ENCODE peak calls at places on chromosomes 16 and 17, in four cellular contexts. L is heart left ventricle, P is psoas muscle, D is tibial artery. R is an unnamed sample.

GRCh38 chr17:73068322-73069153 is 23.9 kb downstream of the SLC39A11 start:
- DNase-seq in L (no peak), D (no peak), P (no peak), R (no peak)

GRCh38 chr17:74737299-74738050 is 419 bp downstream of the RAB37 start:
- DNase-seq in D (no peak), L (no peak), P (no peak), R (no peak)

GRCh38 chr16:48076455-48077012 is 79.3 kb downstream of the ABCC12 start:
- DNase-seq in L (no peak), P (no peak), D (no peak), R (no peak)

GRCh38 chr16:54194008-54194731 is 92.4 kb downstream of the IRX3 start:
- DNase-seq in P (peak; percentile 65), D (peak; percentile 89), L (peak; percentile 85), R (peak; percentile 16)

GRCh38 chr16:71214771-71215381 is 15.6 kb downstream of the HYDIN start:
- DNase-seq in D (no peak), L (no peak), P (no peak), R (no peak)

GRCh38 chr17:76701471-76701967 is 9.2 kb downstream of the MXRA7 start:
- DNase-seq in P (no peak), D (no peak), L (no peak), R (no peak)

GRCh38 chr16:55475919-55476318 is 3.1 kb upstream of the MMP2 start:
- DNase-seq in P (peak; percentile 21), D (peak; percentile 65), L (no peak), R (no peak)

GRCh38 chr17:31269597-31269996 is 27.4 kb downstream of the OMG start:
- DNase-seq in L (peak; percentile 23), D (peak; percentile 32), P (no peak), R (no peak)

GRCh38 chr17:41588126-41588810 is 1.6 kb upstream of the KRT14 start:
- DNase-seq in P (no peak), L (no peak), D (no peak), R (no peak)

GRCh38 chr17:16934133-16934795 is 37.7 kb downstream of the TNFRSF13B start:
- DNase-seq in L (peak; percentile 12), P (no peak), D (peak; percentile 13), R (no peak)

GRCh38 chr16:89241187-89242003 is 23.9 kb downstream of the ZNF778 start:
- DNase-seq in L (peak; percentile 70), P (peak; percentile 73), D (peak; percentile 51), R (peak; percentile 51)

GRCh38 chr16:6193718-6194117 is 1096.1 kb upstream of the EEF2KMT start:
- DNase-seq in P (no peak), L (no peak), D (no peak), R (no peak)

GRCh38 chr16:27408012-27408601 is 6.1 kb downstream of the IL21R start:
- DNase-seq in L (no peak), P (no peak), D (no peak), R (no peak)

DNA sequence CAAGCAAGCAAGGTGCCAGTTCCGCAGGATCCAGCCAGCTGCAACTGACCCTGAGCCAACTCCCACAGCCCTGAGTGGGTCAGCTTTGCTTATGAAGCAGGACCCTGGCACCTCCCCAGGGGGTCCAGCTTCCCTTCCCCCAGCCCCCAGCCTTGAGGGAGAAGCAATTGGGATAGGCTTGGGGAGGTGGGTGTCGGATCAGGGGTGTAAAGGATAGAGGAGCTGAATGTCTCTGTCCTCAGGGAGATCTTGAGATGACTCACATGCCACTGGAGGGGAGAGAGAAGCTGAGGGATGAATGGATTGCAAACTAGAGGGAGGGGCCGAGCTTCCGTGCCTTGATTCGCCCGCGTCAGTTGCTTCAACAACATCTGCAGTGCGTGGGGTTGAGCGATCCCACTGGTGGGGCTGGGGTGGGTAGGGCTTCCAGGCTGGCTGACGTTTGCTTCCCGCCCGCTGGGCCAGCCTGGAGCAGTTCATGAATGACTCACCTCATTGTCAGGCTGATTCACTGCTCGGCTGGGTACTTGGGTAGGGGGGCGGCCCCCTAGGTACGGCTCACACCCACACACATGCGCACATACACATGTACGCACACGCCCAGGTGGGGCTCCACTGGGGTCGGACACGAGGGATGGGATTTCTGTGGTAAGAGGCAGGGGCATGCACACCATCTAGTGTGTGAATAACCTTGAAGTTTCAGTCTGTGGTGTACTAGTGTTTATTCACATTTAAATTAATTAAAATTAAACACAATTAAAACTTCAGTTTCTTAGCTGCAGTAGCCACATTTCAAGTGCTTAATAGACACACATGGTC is 3.6 kb upstream of the HROB start:
- DNase-seq in P (peak; percentile 89), D (peak; percentile 92), L (peak; percentile 65), R (no peak)
- H3K27ac ChIP-seq in P (peak overlapping the region; percentile 16), D (peak overlapping the region; percentile 66), L (no peak overlapping the region), R (no peak overlapping the region)

DNA sequence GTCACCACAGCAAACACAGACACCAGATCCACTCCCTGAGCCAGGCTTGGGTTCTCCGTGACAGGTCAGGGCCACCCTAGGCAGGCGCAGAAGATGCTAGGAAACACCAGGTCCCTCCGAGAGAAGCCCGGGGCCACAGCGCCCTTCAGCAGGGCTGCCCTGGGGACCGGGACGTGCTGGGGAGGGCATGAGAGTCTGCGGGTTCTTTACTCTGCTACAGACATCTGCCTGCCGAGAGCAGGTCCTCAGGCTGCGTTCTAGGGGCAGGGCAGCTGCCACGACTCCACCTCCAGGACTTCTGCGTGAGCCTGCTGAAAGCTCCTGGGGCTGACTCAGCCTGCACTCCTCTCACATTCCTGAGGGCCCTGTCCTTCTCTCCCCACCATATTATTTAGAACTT is 11.4 kb downstream of the MYLK3 start:
- DNase-seq in P (no peak), L (no peak), D (no peak), R (no peak)
- H3K27ac ChIP-seq in P (peak overlapping the region; percentile 4), L (peak overlapping the region; percentile 47), D (no peak overlapping the region), R (no peak overlapping the region)

GRCh38 chr17:32517982-32518381 is 31.2 kb downstream of the CDK5R1 start:
- DNase-seq in D (no peak), P (peak; percentile 32), L (no peak), R (no peak)

GRCh38 chr17:32514587-32514986 is 27.8 kb downstream of the CDK5R1 start:
- DNase-seq in L (no peak), P (no peak), D (no peak), R (no peak)

GRCh38 chr17:32516940-32517711 is 30.3 kb downstream of the CDK5R1 start:
- DNase-seq in P (no peak), D (no peak), L (no peak), R (no peak)

GRCh38 chr17:32516450-32516849 is 29.7 kb downstream of the CDK5R1 start:
- DNase-seq in D (no peak), L (no peak), P (no peak), R (no peak)

GRCh38 chr17:32515677-32516383 is 29.0 kb downstream of the CDK5R1 start:
- DNase-seq in D (no peak), L (no peak), P (no peak), R (no peak)
- H3K27ac ChIP-seq in D (no peak overlapping the region), L (no peak overlapping the region), P (peak overlapping the region; percentile 58), R (no peak overlapping the region)

GRCh38 chr16:84418056-84418849 is 49.9 kb downstream of the ATP2C2 start:
- DNase-seq in P (no peak), D (no peak), L (no peak), R (no peak)
- H3K27ac ChIP-seq in P (no peak overlapping the region), D (no peak overlapping the region), L (no peak overlapping the region), R (no peak overlapping the region)

DNA sequence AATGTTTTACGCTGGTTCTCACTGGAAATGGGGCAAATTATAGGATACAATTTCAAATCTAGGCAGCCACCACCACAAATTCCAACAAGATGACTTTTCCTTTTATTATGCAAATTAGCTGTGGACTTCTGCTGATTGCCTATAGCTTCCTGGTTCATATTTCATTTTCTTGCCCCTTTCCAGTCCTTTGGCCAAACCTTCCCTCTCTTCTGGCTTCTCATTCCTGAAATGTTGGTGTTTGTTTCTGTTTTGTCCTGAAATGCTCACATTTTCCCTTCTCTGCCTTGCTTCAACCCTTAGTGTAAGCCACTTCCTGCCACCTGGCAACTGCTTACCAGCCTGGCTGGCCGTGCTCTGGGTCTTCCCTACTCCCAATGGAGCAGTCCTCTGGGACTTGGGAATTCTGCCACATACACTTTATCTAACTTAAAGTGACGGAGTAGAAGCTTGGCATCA is 14.0 kb downstream of the PRSS54 start:
- DNase-seq in D (no peak), P (no peak), L (no peak), R (no peak)
- H3K27ac ChIP-seq in D (no peak overlapping the region), P (no peak overlapping the region), L (no peak overlapping the region), R (no peak overlapping the region)

DNA sequence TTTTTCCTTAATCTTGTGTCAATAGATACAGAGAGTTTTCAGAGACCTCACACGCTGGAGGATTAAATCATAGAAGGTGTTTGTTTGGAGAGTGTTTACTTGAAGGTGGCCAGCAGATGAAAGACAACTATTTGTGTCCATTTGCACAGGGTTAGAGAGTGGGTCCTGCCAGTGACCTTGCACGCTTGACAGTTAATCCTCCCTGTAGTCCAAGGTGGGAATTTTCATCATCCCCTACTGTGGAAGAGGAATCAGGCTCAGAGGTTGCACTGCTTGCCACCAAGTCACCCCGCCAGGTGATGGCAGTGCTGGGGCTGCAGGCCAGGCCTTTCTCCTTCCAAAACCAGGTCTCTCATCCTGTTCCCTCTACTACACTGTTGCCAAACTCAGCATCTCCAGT is 12.3 kb downstream of the CDH1 start:
- DNase-seq in L (no peak), D (no peak), P (no peak), R (no peak)
- H3K27ac ChIP-seq in L (no peak overlapping the region), D (no peak overlapping the region), P (no peak overlapping the region), R (no peak overlapping the region)

GRCh38 chr16:58755989-58756649 is 22.0 kb upstream of the GOT2 start:
- DNase-seq in D (peak; percentile 58), P (peak; percentile 65), L (peak; percentile 65), R (peak; percentile 52)
- H3K27ac ChIP-seq in D (no peak overlapping the region), P (no peak overlapping the region), L (no peak overlapping the region), R (no peak overlapping the region)

GRCh38 chr17:80780381-80781187 is 211.1 kb upstream of the CHMP6 start:
- DNase-seq in D (no peak), P (no peak), L (no peak), R (no peak)
- H3K27ac ChIP-seq in D (no peak overlapping the region), P (peak overlapping the region; percentile 70), L (no peak overlapping the region), R (no peak overlapping the region)

GRCh38 chr16:74169687-74170522 is 126.7 kb upstream of the PSMD7 start:
- DNase-seq in L (no peak), D (no peak), P (no peak), R (no peak)

GRCh38 chr16:74168445-74168844 is 128.2 kb upstream of the PSMD7 start:
- DNase-seq in D (no peak), L (no peak), P (no peak), R (no peak)
- H3K27ac ChIP-seq in D (no peak overlapping the region), L (no peak overlapping the region), P (no peak overlapping the region), R (no peak overlapping the region)

GRCh38 chr17:50047083-50047482 is 8.8 kb upstream of the ITGA3 start:
- DNase-seq in D (no peak), L (no peak), P (no peak), R (no peak)
- H3K27ac ChIP-seq in D (peak overlapping the region; percentile 15), L (peak overlapping the region; percentile 41), P (no peak overlapping the region), R (no peak overlapping the region)